ENCODE peak calls at places on chromosomes 12 and 14, in seven cellular contexts. K is activated T-helper 1 cell treated with Interleukin-2 at 50 U/mL for 16 hours; W is substantia nigra; Q is activated naive CD4-positive, alpha-beta T cell; M is activated naive CD8-positive, alpha-beta T cell treated with anti-CD3 and anti-CD28 coated beads for 36 hours; P is EH; H is lower leg skin. I is an unnamed sample.

GRCh38 chr12:89782807-89783206 is 74.2 kb upstream of the ATP2B1 start:
- DNase-seq in K (no peak), W (no peak), Q (no peak), M (no peak), P (no peak), H (no peak), I (no peak)

GRCh38 chr12:104877107-104877705 is 80.9 kb downstream of the SLC41A2 start:
- DNase-seq in K (peak), W (peak), Q (no peak), M (no peak), P (peak), H (no peak), I (peak)

GRCh38 chr14:104756477-104757237 is 3.7 kb downstream of the SIVA1 start:
- DNase-seq in K (no peak), W (no peak), Q (no peak), M (no peak), P (no peak), H (no peak), I (peak)

GRCh38 chr12:124109760-124110159 is 136.7 kb downstream of the ZNF664 start:
- DNase-seq in K (no peak), W (no peak), Q (no peak), M (peak), P (peak), H (no peak), I (peak)

GRCh38 chr12:84507914-84508313 is 404.7 kb downstream of the SLC6A15 start:
- DNase-seq in K (no peak), W (no peak), Q (no peak), M (no peak), P (no peak), H (no peak), I (no peak)

GRCh38 chr12:103586132-103586531 is 941 bp upstream of the STAB2 start:
- DNase-seq in K (no peak), W (no peak), Q (no peak), M (no peak), P (no peak), H (no peak), I (no peak)

GRCh38 chr14:99792551-99793212 is 531 bp upstream of the EML1 start:
- DNase-seq in K (no peak), W (peak), Q (no peak), M (peak), P (peak), H (peak), I (no peak)

GRCh38 chr12:59077153-59077930 is 157.0 kb upstream of the LRIG3 start:
- DNase-seq in K (no peak), W (no peak), Q (no peak), M (no peak), P (peak), H (no peak), I (no peak)

GRCh38 chr12:82097877-82098276 is 260.3 kb downstream of the CCDC59 start:
- DNase-seq in K (no peak), W (no peak), Q (no peak), M (no peak), P (no peak), H (no peak), I (no peak)

GRCh38 chr14:63205850-63206249 is 1.6 kb downstream of the RHOJ start:
- DNase-seq in K (no peak), W (no peak), Q (no peak), M (no peak), P (peak), H (no peak), I (no peak)

GRCh38 chr12:40063424-40063823 is 42.5 kb downstream of the SLC2A13 start:
- DNase-seq in K (no peak), W (peak), Q (no peak), M (no peak), P (no peak), H (no peak), I (no peak)

GRCh38 chr12:27493260-27493935 is 30.6 kb upstream of the PPFIBP1 start:
- DNase-seq in K (no peak), W (no peak), Q (no peak), M (no peak), P (peak), H (no peak), I (no peak)

GRCh38 chr14:61625171-61625570 is 70.1 kb upstream of the HIF1A start:
- DNase-seq in K (no peak), W (no peak), Q (no peak), M (no peak), P (no peak), H (no peak), I (no peak)

GRCh38 chr12:93402333-93403311 is 24.9 kb downstream of the NUDT4 start:
- DNase-seq in K (no peak), W (no peak), Q (no peak), M (no peak), P (no peak), H (no peak), I (no peak)

GRCh38 chr14:30791522-30792351 is 82.6 kb upstream of the COCH start:
- DNase-seq in K (no peak), W (no peak), Q (no peak), M (no peak), P (no peak), H (no peak), I (no peak)

GRCh38 chr12:503111-503761 is 43.5 kb downstream of the B4GALNT3 start:
- DNase-seq in K (no peak), W (no peak), Q (no peak), M (no peak), P (no peak), H (peak), I (no peak)

GRCh38 chr12:96054262-96054645 is 18.9 kb upstream of the LTA4H start:
- DNase-seq in K (no peak), W (no peak), Q (no peak), M (no peak), P (no peak), H (peak), I (no peak)

GRCh38 chr14:92794547-92794941 is 439 bp downstream of the GOLGA5 start:
- DNase-seq in K (no peak), W (peak), Q (no peak), M (no peak), P (peak), H (peak), I (no peak)

GRCh38 chr12:10409387-10409786 is at the start of gene KLRC4:
- DNase-seq in K (no peak), W (no peak), Q (no peak), M (no peak), P (no peak), H (no peak), I (peak)

GRCh38 chr14:68539311-68539737 is 253.5 kb downstream of the ZFP36L1 start:
- DNase-seq in K (no peak), W (no peak), Q (no peak), M (no peak), P (no peak), H (no peak), I (no peak)

GRCh38 chr12:15005064-15005463 is 32.2 kb downstream of the PDE6H start:
- DNase-seq in K (no peak), W (no peak), Q (no peak), M (no peak), P (no peak), H (no peak), I (no peak)

GRCh38 chr12:45729233-45730115 is at the start of gene ARID2:
- DNase-seq in K (peak), W (peak), Q (peak), M (peak), P (peak), H (peak), I (peak)

GRCh38 chr12:122028601-122029560 is 7.2 kb downstream of the BCL7A start:
- DNase-seq in K (no peak), W (peak), Q (no peak), M (peak), P (no peak), H (no peak), I (peak)

GRCh38 chr14:74825008-74825407 is 50.9 kb downstream of the PROX2 start:
- DNase-seq in K (no peak), W (no peak), Q (no peak), M (no peak), P (peak), H (no peak), I (no peak)

GRCh38 chr14:94601961-94602391 is 10.2 kb upstream of the SERPINA3 start:
- DNase-seq in K (no peak), W (peak), Q (no peak), M (no peak), P (peak), H (peak), I (no peak)

GRCh38 chr12:89084751-89085150 is 267.6 kb downstream of the DUSP6 start:
- DNase-seq in K (no peak), W (no peak), Q (no peak), M (no peak), P (peak), H (no peak), I (no peak)

GRCh38 chr14:77181124-77181602 is 435 bp upstream of the TMEM63C start:
- DNase-seq in K (no peak), W (no peak), Q (no peak), M (no peak), P (no peak), H (no peak), I (no peak)

GRCh38 chr12:77767756-77768343 is 62.8 kb upstream of the NAV3 start:
- DNase-seq in K (no peak), W (no peak), Q (no peak), M (no peak), P (no peak), H (no peak), I (no peak)

GRCh38 chr12:68119724-68120211 is 39.8 kb downstream of the IFNG start:
- DNase-seq in K (peak), W (no peak), Q (no peak), M (peak), P (no peak), H (no peak), I (peak)

GRCh38 chr14:105472496-105472991 is 2.1 kb upstream of the CRIP2 start:
- DNase-seq in K (no peak), W (peak), Q (no peak), M (no peak), P (no peak), H (no peak), I (no peak)

GRCh38 chr12:51048601-51049369 is 658 bp downstream of the LETMD1 start:
- DNase-seq in K (no peak), W (no peak), Q (no peak), M (no peak), P (no peak), H (no peak), I (no peak)

GRCh38 chr12:106178582-106178981 is 39.8 kb upstream of the NUAK1 start:
- DNase-seq in K (no peak), W (no peak), Q (no peak), M (no peak), P (no peak), H (no peak), I (no peak)

GRCh38 chr14:42057176-42057575 is 450.5 kb downstream of the LRFN5 start:
- DNase-seq in K (no peak), W (no peak), Q (no peak), M (no peak), P (no peak), H (no peak), I (no peak)